ENCODE peak calls at places on chromosomes 1 and 21, in eight cellular contexts. K is OCI-LY7, R is IMR-90, X is activated B cell treated with CpG ODN at 0.5 μM for 24 hours, Z is breast epithelium, Q is epithelial cell of esophagus, T is RWPE2, N is tibial artery. V is an unnamed sample.

GRCh38 chr1:55472784-55473183 is 257.6 kb upstream of the USP24 start:
- DNase-seq in K (no peak), R (peak), X (no peak), Z (peak), Q (peak), T (no peak), N (no peak), V (no peak)

GRCh38 chr1:172745014-172745413 is 86.1 kb downstream of the FASLG start:
- DNase-seq in K (peak), R (peak), X (no peak), Z (no peak), Q (peak), T (no peak), N (no peak), V (peak)

GRCh38 chr21:44876849-44877575 is 3.5 kb upstream of the PTTG1IP start:
- DNase-seq in K (no peak), R (no peak), X (no peak), Z (no peak), Q (no peak), T (no peak), N (no peak), V (no peak)

GRCh38 chr1:89547563-89548485 is 23.2 kb downstream of the LRRC8B start:
- DNase-seq in K (no peak), R (peak), X (no peak), Z (no peak), Q (peak), T (peak), N (peak), V (peak)

GRCh38 chr1:235397733-235398132 is 30.5 kb downstream of the TBCE start:
- DNase-seq in K (no peak), R (peak), X (no peak), Z (no peak), Q (peak), T (peak), N (no peak), V (no peak)

GRCh38 chr1:230891413-230891812 is 23.1 kb upstream of the C1orf198 start:
- DNase-seq in K (no peak), R (no peak), X (no peak), Z (no peak), Q (peak), T (no peak), N (no peak), V (no peak)

GRCh38 chr1:31704261-31705079 is 653 bp upstream of the COL16A1 start:
- DNase-seq in K (no peak), R (peak), X (no peak), Z (no peak), Q (peak), T (no peak), N (peak), V (no peak)

GRCh38 chr1:60972841-60973364 is 109.5 kb upstream of the NFIA start:
- DNase-seq in K (no peak), R (peak), X (no peak), Z (no peak), Q (peak), T (no peak), N (no peak), V (no peak)

GRCh38 chr1:232510367-232511110 is 119.4 kb downstream of the SIPA1L2 start:
- DNase-seq in K (no peak), R (no peak), X (no peak), Z (no peak), Q (peak), T (no peak), N (no peak), V (no peak)

GRCh38 chr1:216216304-216216703 is 206.9 kb downstream of the USH2A start:
- DNase-seq in K (no peak), R (no peak), X (no peak), Z (no peak), Q (peak), T (no peak), N (no peak), V (no peak)

GRCh38 chr1:169586395-169587255 is at the start of gene F5:
- DNase-seq in K (peak), R (peak), X (peak), Z (peak), Q (peak), T (peak), N (peak), V (peak)

GRCh38 chr1:196317535-196318522 is 290.4 kb downstream of the KCNT2 start:
- DNase-seq in K (peak), R (peak), X (no peak), Z (no peak), Q (peak), T (no peak), N (no peak), V (no peak)

GRCh38 chr1:230067871-230068814 is 1.1 kb downstream of the GALNT2 start:
- DNase-seq in K (peak), R (no peak), X (peak), Z (peak), Q (peak), T (no peak), N (peak), V (peak)

GRCh38 chr1:215905493-215906095 is 338.5 kb downstream of the KCTD3 start:
- DNase-seq in K (no peak), R (peak), X (no peak), Z (no peak), Q (no peak), T (no peak), N (no peak), V (no peak)

GRCh38 chr1:156421062-156421938 is 52.3 kb downstream of the RHBG start:
- DNase-seq in K (peak), R (peak), X (peak), Z (peak), Q (peak), T (peak), N (peak), V (peak)

GRCh38 chr1:24929876-24930702 is at the start of gene RUNX3:
- DNase-seq in K (peak), R (no peak), X (peak), Z (peak), Q (peak), T (no peak), N (peak), V (peak)

GRCh38 chr1:14923400-14924011 is 230.0 kb upstream of the TMEM51 start:
- DNase-seq in K (no peak), R (no peak), X (no peak), Z (no peak), Q (no peak), T (no peak), N (no peak), V (no peak)

GRCh38 chr1:8629241-8630091 is 188.0 kb downstream of the RERE start:
- DNase-seq in K (peak), R (peak), X (no peak), Z (no peak), Q (no peak), T (no peak), N (no peak), V (no peak)

GRCh38 chr1:51344602-51345299 is 14.4 kb upstream of the TTC39A start:
- DNase-seq in K (no peak), R (no peak), X (no peak), Z (no peak), Q (no peak), T (no peak), N (no peak), V (no peak)
- TF ChIP-seq CTCF in K (no peak), R (no peak), X (no peak), Z (no peak), Q (no peak), T (peak), N (no peak), V (no peak)

DNA sequence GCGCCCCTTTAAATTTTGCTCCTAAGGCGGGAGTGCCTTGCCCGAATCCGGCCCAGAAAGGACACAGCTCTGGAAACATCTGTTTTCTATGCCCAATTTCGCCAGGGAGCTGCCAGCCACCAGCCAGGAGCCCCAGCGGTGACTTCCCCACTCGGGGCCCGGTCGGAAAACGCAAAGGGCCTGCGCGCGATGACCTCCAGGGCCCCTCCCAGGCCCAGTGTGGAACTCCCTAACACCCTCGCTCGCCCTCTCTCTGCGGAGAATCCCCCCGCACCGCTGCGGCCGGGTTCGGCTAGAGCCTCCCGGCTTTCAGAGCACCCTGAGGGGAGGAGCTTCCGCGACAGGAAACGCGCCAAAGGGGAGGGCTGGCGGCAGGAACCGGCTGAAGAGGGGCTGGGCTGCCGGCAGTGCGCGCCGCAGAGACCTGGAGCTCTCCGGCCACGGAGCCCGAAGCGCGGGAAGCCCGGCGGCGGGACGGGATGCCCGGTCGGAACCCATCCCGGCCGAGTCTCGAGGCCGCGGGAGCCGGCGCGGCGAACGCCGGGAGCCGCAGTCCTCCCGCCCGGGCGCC is 505 bp downstream of the CLSPN start:
- DNase-seq in K (peak), R (peak), X (peak), Z (peak), Q (peak), T (peak), N (peak), V (peak)
- TF ChIP-seq CTCF in K (peak), R (no peak), X (no peak), Z (no peak), Q (peak), T (no peak), N (peak), V (peak)

GRCh38 chr1:154877370-154877974 is 7.4 kb upstream of the KCNN3 start:
- DNase-seq in K (no peak), R (peak), X (no peak), Z (no peak), Q (peak), T (no peak), N (peak), V (no peak)

GRCh38 chr1:154881820-154882535 is 11.9 kb upstream of the KCNN3 start:
- DNase-seq in K (no peak), R (no peak), X (no peak), Z (no peak), Q (no peak), T (no peak), N (no peak), V (no peak)

GRCh38 chr1:154880651-154881050 is 10.6 kb upstream of the KCNN3 start:
- DNase-seq in K (no peak), R (no peak), X (no peak), Z (no peak), Q (no peak), T (no peak), N (no peak), V (no peak)

GRCh38 chr1:154876842-154877369 is 6.8 kb upstream of the KCNN3 start:
- DNase-seq in K (no peak), R (no peak), X (no peak), Z (no peak), Q (no peak), T (no peak), N (peak), V (no peak)

GRCh38 chr1:154878371-154879355 is 8.6 kb upstream of the KCNN3 start:
- DNase-seq in K (peak), R (peak), X (peak), Z (peak), Q (peak), T (no peak), N (peak), V (peak)
- TF ChIP-seq CTCF in K (peak), R (peak), X (no peak), Z (peak), Q (peak), T (peak), N (peak), V (peak)

DNA sequence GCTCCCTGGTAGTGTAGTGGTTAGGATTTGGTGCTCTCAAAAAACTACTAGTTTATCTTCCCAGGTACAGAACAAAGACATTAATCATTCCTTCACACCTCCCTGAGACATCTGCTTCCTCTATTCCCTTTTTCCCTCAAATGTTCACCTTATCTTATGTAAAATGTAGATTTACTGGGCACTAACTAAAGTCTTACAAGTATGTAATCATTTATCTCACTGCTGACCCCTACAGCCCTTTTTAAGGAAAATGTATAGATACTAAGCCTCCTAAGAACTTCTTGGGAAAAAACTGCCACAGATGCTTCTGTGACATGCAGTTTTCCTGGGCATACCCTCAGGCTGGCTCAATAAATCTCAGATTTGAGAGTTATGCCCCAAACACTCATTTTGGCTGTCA is 50.8 kb upstream of the NEK7 start:
- DNase-seq in K (no peak), R (no peak), X (no peak), Z (no peak), Q (no peak), T (no peak), N (no peak), V (no peak)
- TF ChIP-seq CTCF in K (peak), R (no peak), X (no peak), Z (no peak), Q (no peak), T (no peak), N (no peak), V (no peak)

GRCh38 chr21:42113926-42114409 is 42.9 kb downstream of the UMODL1 start:
- DNase-seq in K (no peak), R (no peak), X (no peak), Z (peak), Q (peak), T (no peak), N (no peak), V (no peak)
- TF ChIP-seq CTCF in K (peak), R (no peak), X (no peak), Z (peak), Q (peak), T (peak), N (peak), V (no peak)

DNA sequence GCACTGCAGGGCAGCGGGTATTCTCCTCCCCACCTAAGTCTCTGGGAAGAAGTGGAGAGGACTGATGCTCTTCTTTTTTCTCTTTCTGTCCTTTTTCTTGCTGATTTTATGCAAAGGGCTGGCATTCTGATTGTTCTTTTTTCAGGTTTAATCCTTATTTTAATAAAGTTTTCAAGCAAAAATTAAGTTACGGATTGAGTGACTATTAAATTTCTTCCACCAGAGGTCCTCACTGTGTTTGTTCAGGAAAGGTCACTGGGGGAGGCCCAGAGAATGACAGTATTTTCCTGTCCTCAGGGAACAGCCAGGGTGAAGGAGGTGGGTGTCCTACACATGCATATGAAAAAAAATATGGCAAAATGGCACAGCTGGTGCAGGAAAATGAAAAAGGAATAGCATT is 4.4 kb upstream of the ELF3 start:
- DNase-seq in K (no peak), R (no peak), X (no peak), Z (no peak), Q (no peak), T (no peak), N (no peak), V (no peak)
- TF ChIP-seq CTCF in K (peak), R (peak), X (no peak), Z (peak), Q (peak), T (peak), N (peak), V (no peak)

DNA sequence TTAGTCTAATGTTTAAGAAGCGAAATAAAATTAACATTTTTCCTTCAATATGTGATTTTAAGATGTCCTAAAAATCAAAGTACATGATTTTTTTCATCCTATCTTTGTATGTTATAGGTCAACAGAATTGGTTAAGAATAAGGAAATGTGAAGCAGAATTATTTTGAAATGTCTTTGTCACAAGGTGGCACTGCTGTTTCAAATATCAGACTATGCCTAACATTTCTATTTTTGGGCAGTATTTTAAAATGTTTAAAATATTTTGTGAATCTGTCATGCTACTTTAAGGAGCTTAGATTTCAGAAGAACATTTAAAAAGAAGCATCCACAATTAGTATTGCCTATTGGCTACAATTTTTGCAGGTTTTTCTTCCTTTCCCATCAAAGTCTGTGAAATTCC is 38.7 kb downstream of the AMY1C start:
- DNase-seq in K (peak), R (no peak), X (no peak), Z (no peak), Q (peak), T (no peak), N (no peak), V (no peak)
- TF ChIP-seq CTCF in K (peak), R (peak), X (no peak), Z (no peak), Q (peak), T (peak), N (peak), V (no peak)

V was measured in activated CD8-positive, alpha-beta T cell treated with anti-CD3 and anti-CD28 coated beads for 36 hours.